ENCODE peak calls at places on chromosomes 12 and 14, in six cellular contexts. E is left ventricle myocardium inferior, L is DND-41, N is OCI-LY7, S is A549, J is neural progenitor cell. C is an unnamed sample. For H3K4me1, the result is how much of the 10 kb centered on the place peaks cover.

GRCh38 chr14:75875958-75876357 is 105.8 kb downstream of the TGFB3 start:
- DNase-seq in E (no peak), L (no peak), N (no peak), S (no peak), J (no peak), C (no peak)

GRCh38 chr12:95548056-95548538 is 3.2 kb downstream of the USP44 start:
- DNase-seq in E (peak), L (peak), N (peak), S (no peak), J (peak), C (no peak)

GRCh38 chr14:67749341-67750110 is 47.8 kb downstream of the RDH12 start:
- DNase-seq in E (no peak), L (no peak), N (no peak), S (no peak), J (no peak), C (no peak)

GRCh38 chr14:36655571-36655962 is 6.1 kb upstream of the PAX9 start:
- DNase-seq in E (no peak), L (no peak), N (no peak), S (no peak), J (peak), C (no peak)

GRCh38 chr14:22339277-22339676 is 249.7 kb downstream of the DAD1 start:
- DNase-seq in E (peak), L (no peak), N (no peak), S (no peak), J (no peak), C (peak)

GRCh38 chr14:61661471-61661988 is 33.8 kb upstream of the HIF1A start:
- DNase-seq in E (no peak), L (no peak), N (no peak), S (no peak), J (no peak), C (no peak)

GRCh38 chr14:92248638-92249037 is 74.3 kb upstream of the SLC24A4 start:
- DNase-seq in E (no peak), L (no peak), N (no peak), S (no peak), J (no peak), C (no peak)

GRCh38 chr12:120126635-120127005 is 10.1 kb upstream of the RAB35 start:
- DNase-seq in E (no peak), L (no peak), N (no peak), S (no peak), J (no peak), C (peak)

GRCh38 chr14:104886690-104887622 is 21.9 kb downstream of the CEP170B start:
- DNase-seq in E (peak), L (no peak), N (no peak), S (no peak), J (no peak), C (no peak)

GRCh38 chr12:102298022-102298421 is 100.4 kb upstream of the PMCH start:
- DNase-seq in E (no peak), L (no peak), N (no peak), S (peak), J (no peak), C (no peak)

GRCh38 chr12:66665416-66665815 is 13.5 kb downstream of the GRIP1 start:
- DNase-seq in E (no peak), L (no peak), N (no peak), S (no peak), J (no peak), C (no peak)

GRCh38 chr14:79745046-79745445 is 466.3 kb downstream of the DIO2 start:
- DNase-seq in E (no peak), L (no peak), N (no peak), S (no peak), J (no peak), C (no peak)

GRCh38 chr14:36222952-36223468 is 46.5 kb upstream of the PTCSC3 start:
- DNase-seq in E (no peak), L (no peak), N (no peak), S (no peak), J (no peak), C (no peak)

GRCh38 chr14:69355955-69356321 is 42.2 kb downstream of the ERH start:
- DNase-seq in E (no peak), L (no peak), N (no peak), S (no peak), J (no peak), C (peak)

GRCh38 chr14:76550534-76550933 is 174.6 kb downstream of the ESRRB start:
- DNase-seq in E (no peak), L (no peak), N (no peak), S (no peak), J (no peak), C (no peak)

GRCh38 chr14:97266653-97267052 is 469.5 kb downstream of the VRK1 start:
- DNase-seq in E (no peak), L (no peak), N (no peak), S (peak), J (no peak), C (no peak)

GRCh38 chr14:61372379-61372778 is 51.0 kb downstream of the PRKCH start:
- DNase-seq in E (no peak), L (no peak), N (no peak), S (no peak), J (no peak), C (no peak)

GRCh38 chr12:43737646-43738045 is 20.9 kb downstream of the PUS7L start:
- DNase-seq in E (no peak), L (no peak), N (no peak), S (no peak), J (no peak), C (no peak)

GRCh38 chr14:81315344-81315743 is 84.8 kb downstream of the STON2 start:
- DNase-seq in E (no peak), L (no peak), N (no peak), S (no peak), J (peak), C (no peak)

GRCh38 chr12:92051441-92051840 is 94.2 kb downstream of the BTG1 start:
- DNase-seq in E (no peak), L (no peak), N (no peak), S (no peak), J (no peak), C (no peak)

GRCh38 chr14:93682459-93682858 is 105.8 kb downstream of the PRIMA1 start:
- DNase-seq in E (no peak), L (no peak), N (no peak), S (no peak), J (no peak), C (no peak)

GRCh38 chr14:62957562-62957961 is 87.7 kb downstream of the KCNH5 start:
- DNase-seq in E (no peak), L (no peak), N (no peak), S (no peak), J (no peak), C (no peak)

GRCh38 chr12:15278816-15279658 is 43.3 kb upstream of the PTPRO start:
- DNase-seq in E (peak), L (no peak), N (no peak), S (no peak), J (no peak), C (peak)

GRCh38 chr12:51174501-51174900 is 1.6 kb upstream of the TFCP2 start:
- DNase-seq in E (no peak), L (no peak), N (no peak), S (no peak), J (no peak), C (no peak)

GRCh38 chr14:67722293-67722692 is 20.6 kb downstream of the RDH12 start:
- DNase-seq in E (peak), L (no peak), N (no peak), S (no peak), J (peak), C (no peak)

GRCh38 chr12:3101309-3102022 is 24.3 kb downstream of the TSPAN9 start:
- DNase-seq in E (no peak), L (no peak), N (no peak), S (no peak), J (peak), C (no peak)

GRCh38 chr12:80861636-80862378 is 75.9 kb downstream of the LIN7A start:
- DNase-seq in E (no peak), L (no peak), N (no peak), S (no peak), J (no peak), C (no peak)

GRCh38 chr14:27077181-27077738 is 479.4 kb upstream of the NOVA1 start:
- DNase-seq in E (no peak), L (no peak), N (no peak), S (no peak), J (no peak), C (no peak)

GRCh38 chr12:11847539-11847938 is 198.1 kb downstream of the ETV6 start:
- DNase-seq in E (no peak), L (no peak), N (no peak), S (no peak), J (no peak), C (no peak)

GRCh38 chr14:73762375-73762822 is 48.2 kb upstream of the PNMA1 start:
- DNase-seq in E (no peak), L (no peak), N (peak), S (peak), J (no peak), C (no peak)

GRCh38 chr12:3770891-3771290 is 18.0 kb upstream of the CRACR2A start:
- DNase-seq in E (no peak), L (no peak), N (no peak), S (peak), J (no peak), C (no peak)

GRCh38 chr14:100278702-100279101 is 27.5 kb downstream of the SLC25A29 start:
- DNase-seq in E (no peak), L (no peak), N (peak), S (no peak), J (no peak), C (no peak)
- TF ChIP-seq CTCF in E (no peak), L (no peak), N (peak), S (no peak), J (no peak), C (no peak)

GRCh38 chr12:6825398-6826124 is 2.6 kb upstream of the P3H3 start:
- DNase-seq in E (peak), L (peak), N (peak), S (peak), J (peak), C (peak)
- H3K4me1 ChIP-seq in E (half or more), L (under half), N (under half), S (under half), J (under half), C (half or more)

GRCh38 chr12:111366583-111366982 is 2.3 kb downstream of the PHETA1 start:
- DNase-seq in E (no peak), L (no peak), N (no peak), S (no peak), J (no peak), C (no peak)

GRCh38 chr12:111368684-111369495 is at the start of gene PHETA1:
- DNase-seq in E (peak), L (peak), N (peak), S (peak), J (peak), C (peak)

GRCh38 chr12:111367661-111368221 is 1.2 kb downstream of the PHETA1 start:
- DNase-seq in E (no peak), L (no peak), N (no peak), S (peak), J (no peak), C (no peak)

GRCh38 chr12:111368291-111368683 is 608 bp downstream of the PHETA1 start:
- DNase-seq in E (peak), L (peak), N (no peak), S (no peak), J (peak), C (no peak)

GRCh38 chr12:111369496-111370220 is 763 bp upstream of the PHETA1 start:
- DNase-seq in E (no peak), L (no peak), N (no peak), S (no peak), J (no peak), C (no peak)
- TF ChIP-seq CTCF in E (no peak), L (no peak), N (no peak), S (no peak), J (no peak), C (no peak)

DNA sequence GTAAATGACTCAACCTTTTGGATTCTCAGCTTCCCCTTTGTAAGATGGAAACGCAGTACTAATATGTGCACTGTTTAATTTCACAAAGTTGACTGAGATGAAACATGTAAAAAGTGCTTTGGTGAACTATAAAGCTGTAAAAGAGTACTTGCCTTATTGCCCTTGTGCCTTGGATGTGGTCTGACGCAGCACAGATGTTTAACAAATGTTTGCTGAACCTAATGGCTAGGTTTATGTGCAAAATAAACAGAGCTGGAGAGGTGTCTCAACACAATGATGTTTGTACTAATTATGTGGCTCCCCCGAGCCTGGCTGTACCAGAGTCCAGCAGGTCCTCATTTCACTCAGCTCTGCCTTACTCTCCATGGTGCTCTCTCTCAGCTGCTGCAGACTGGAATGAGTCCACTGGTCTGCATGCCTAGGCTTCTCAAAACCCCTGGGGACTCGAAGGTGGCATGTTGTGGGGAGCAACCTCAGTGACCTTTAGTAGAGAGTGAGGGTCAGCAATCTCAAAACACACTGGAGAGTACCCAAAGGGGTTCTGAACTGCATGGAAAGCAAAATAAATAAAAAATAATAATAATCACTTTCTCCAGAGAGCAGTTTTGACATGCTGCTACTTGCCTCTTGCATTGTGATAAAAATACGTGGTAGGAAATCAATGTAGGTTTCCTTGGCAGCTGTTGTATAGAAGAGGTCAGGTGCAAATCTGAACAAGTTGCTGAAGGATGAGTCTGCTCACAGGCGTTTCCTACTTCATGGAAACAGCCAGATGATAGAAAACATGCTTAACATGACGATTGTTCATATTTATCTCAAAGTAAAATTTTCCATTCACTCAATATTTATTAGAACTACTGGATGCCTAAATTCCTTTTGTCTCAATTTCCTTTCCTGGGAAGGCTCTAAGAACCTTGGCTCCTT is 8.5 kb upstream of the AMIGO2 start:
- DNase-seq in E (no peak), L (no peak), N (no peak), S (peak), J (no peak), C (no peak)
- H3K4me1 ChIP-seq in E (under half), L (under half), N (under half), S (half or more), J (under half), C (under half)

GRCh38 chr14:31110872-31111271 is 84.7 kb upstream of the STRN3 start:
- DNase-seq in E (no peak), L (no peak), N (no peak), S (no peak), J (no peak), C (no peak)

GRCh38 chr14:31113794-31114193 is 87.6 kb upstream of the STRN3 start:
- DNase-seq in E (no peak), L (no peak), N (no peak), S (no peak), J (no peak), C (no peak)

GRCh38 chr14:31106768-31107167 is 80.6 kb upstream of the STRN3 start:
- DNase-seq in E (no peak), L (no peak), N (no peak), S (no peak), J (no peak), C (no peak)

GRCh38 chr14:31109257-31109656 is 83.1 kb upstream of the STRN3 start:
- DNase-seq in E (no peak), L (no peak), N (no peak), S (no peak), J (no peak), C (no peak)
- TF ChIP-seq CTCF in E (no peak), L (no peak), N (no peak), S (no peak), J (no peak), C (no peak)

DNA sequence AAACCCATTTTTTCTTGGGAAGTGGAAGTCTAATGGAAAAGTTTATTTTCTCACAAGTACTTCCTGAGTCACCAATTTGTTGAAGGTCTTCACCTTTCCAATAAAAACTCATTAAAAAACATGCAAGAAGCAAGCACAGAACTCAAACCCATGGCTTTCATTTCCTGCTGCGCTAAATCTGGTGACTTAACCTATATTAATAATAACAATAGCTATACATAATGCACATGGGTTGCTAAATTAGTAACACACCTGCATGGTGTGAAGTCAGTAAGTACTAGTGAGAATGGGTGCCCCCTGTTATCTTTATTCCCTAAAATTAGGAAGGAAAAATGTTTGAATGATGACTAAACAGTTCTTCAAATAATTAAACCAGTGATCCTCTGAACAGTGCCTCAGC is 52.3 kb downstream of the PPP2R5C start:
- DNase-seq in E (no peak), L (no peak), N (peak), S (no peak), J (no peak), C (no peak)
- H3K4me1 ChIP-seq in E (half or more), L (half or more), N (half or more), S (under half), J (under half), C (under half)

DNA sequence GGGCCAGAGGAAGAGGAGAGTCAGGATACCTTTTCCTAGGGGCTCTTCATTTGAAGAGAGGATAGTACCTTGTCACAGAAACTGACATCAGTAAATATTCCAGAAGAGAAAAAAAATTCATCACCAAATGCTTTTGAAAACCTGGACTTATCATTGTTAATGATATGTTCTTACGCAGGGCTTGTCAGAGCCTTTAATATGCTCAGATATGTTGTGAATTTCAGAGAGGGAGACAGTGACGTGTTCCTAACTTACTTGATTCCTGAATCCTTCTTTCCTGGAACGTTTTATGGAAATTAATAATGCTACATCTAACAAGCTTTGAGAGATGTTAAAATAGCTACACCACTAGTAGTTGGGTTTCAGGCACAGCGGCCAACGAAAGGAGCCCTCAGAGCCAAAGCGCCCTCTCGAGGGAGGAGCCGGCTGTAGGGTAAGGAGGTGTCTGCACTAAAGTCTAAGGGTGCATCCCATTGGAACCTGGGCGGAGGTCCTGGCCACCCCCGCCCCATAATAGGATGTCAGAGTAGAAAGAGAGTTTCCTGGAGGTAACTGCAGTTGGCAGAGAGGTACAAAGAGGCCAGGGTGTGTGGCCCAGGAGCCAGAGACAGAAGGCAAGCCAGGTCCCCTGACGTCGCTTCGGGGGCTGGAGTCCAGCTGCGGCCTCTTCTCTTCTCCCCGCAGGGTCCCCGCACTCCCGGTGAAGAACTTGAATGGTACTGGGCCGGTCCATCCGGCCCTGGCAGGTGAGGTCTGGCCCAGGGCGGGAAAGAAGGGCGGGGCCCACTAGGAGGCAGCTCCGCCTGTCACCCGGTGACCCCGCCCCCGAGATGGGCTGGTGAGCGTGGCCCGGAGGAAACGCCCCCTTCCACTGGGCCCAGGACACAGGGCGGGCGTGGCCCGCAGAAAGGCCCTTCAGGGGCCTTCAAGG is 36.2 kb downstream of the DTX1 start:
- DNase-seq in E (peak), L (peak), N (peak), S (peak), J (peak), C (no peak)
- TF ChIP-seq CTCF in E (peak), L (no peak), N (peak), S (peak), J (peak), C (no peak)

C was measured in right atrium auricular region.